ENCODE peak calls at places on chromosomes 2 and 18, in ten cellular contexts. H is heart left ventricle; I is left lung; W is right lobe of liver; B is esophagus squamous epithelium; Q is effector memory CD4-positive, alpha-beta T cell; Z is naive thymus-derived CD4-positive, alpha-beta T cell; U is tibial artery; T is iPS DF 6.9; Y is heart right ventricle. F is an unnamed sample.

GRCh38 chr2:169221745-169222369 is 140.5 kb downstream of the LRP2 start:
- DNase-seq in B (no peak), Z (no peak), Q (no peak), H (no peak), U (no peak), Y (no peak), I (no peak), W (no peak), T (peak; percentile 1), F (no peak)

GRCh38 chr2:50143822-50144575 is 887.9 kb downstream of the NRXN1 start:
- DNase-seq in H (no peak), B (no peak), Z (peak; percentile 2), T (no peak), I (no peak), U (no peak), Y (no peak), W (no peak), Q (no peak), F (no peak)

GRCh38 chr18:44859751-44860458 is 179.2 kb downstream of the SETBP1 start:
- DNase-seq in B (no peak), H (no peak), I (no peak), U (no peak), Q (no peak), T (no peak), Z (no peak), W (no peak), Y (no peak), F (no peak)

GRCh38 chr2:220847587-220847986 is 724.5 kb downstream of the EPHA4 start:
- DNase-seq in B (no peak), Q (no peak), Y (no peak), W (no peak), T (no peak), U (no peak), H (no peak), I (no peak), Z (no peak), F (peak; percentile 69)

GRCh38 chr2:71611247-71611646 is 157.9 kb downstream of the DYSF start:
- DNase-seq in Y (no peak), U (peak; percentile 53), I (peak; percentile 24), T (no peak), H (peak; percentile 36), Q (no peak), B (no peak), W (no peak), Z (no peak), F (peak; percentile 47)

GRCh38 chr2:207480521-207481034 is 49.2 kb upstream of the CREB1 start:
- DNase-seq in Q (no peak), W (no peak), T (no peak), I (no peak), B (no peak), H (no peak), Y (no peak), Z (no peak), U (no peak), F (no peak)

GRCh38 chr2:78290581-78291214 is 734.8 kb upstream of the REG3G start:
- DNase-seq in H (no peak), Q (no peak), U (no peak), B (no peak), Y (no peak), I (no peak), W (no peak), T (no peak), Z (no peak), F (no peak)

GRCh38 chr2:57809230-57809629 is 237.4 kb upstream of the VRK2 start:
- DNase-seq in H (no peak), W (no peak), Y (no peak), B (no peak), U (no peak), I (no peak), Q (no peak), Z (no peak), T (no peak), F (no peak)

GRCh38 chr2:20900052-20900636 is 77.2 kb upstream of the LDAH start:
- DNase-seq in B (no peak), H (no peak), U (no peak), W (no peak), T (no peak), I (no peak), Y (no peak), Q (no peak), Z (no peak), F (no peak)

GRCh38 chr18:61589724-61590065 is 256.5 kb downstream of the CDH20 start:
- DNase-seq in W (no peak), B (no peak), T (no peak), I (no peak), U (no peak), H (no peak), Y (no peak), Q (no peak), Z (no peak), F (no peak)

GRCh38 chr2:10349725-10350124 is 47.0 kb downstream of the HPCAL1 start:
- DNase-seq in T (no peak), W (no peak), H (no peak), B (no peak), Q (no peak), I (no peak), Y (no peak), U (no peak), Z (no peak), F (no peak)

GRCh38 chr2:10345813-10346212 is 43.1 kb downstream of the HPCAL1 start:
- DNase-seq in H (no peak), U (no peak), Y (no peak), T (no peak), I (no peak), W (peak; percentile 11), B (no peak), Z (no peak), Q (no peak), F (no peak)

GRCh38 chr2:10346929-10347558 is 44.3 kb downstream of the HPCAL1 start:
- DNase-seq in B (no peak), U (no peak), T (no peak), I (no peak), W (peak; percentile 34), H (no peak), Y (no peak), Z (no peak), Q (no peak), F (no peak)

GRCh38 chr2:10345126-10345525 is 42.4 kb downstream of the HPCAL1 start:
- DNase-seq in I (no peak), Y (no peak), B (no peak), T (no peak), W (peak; percentile 2), H (no peak), U (no peak), Q (no peak), Z (no peak), F (no peak)

GRCh38 chr2:10347559-10347941 is 44.8 kb downstream of the HPCAL1 start:
- DNase-seq in W (peak; percentile 64), U (no peak), Y (no peak), I (no peak), B (no peak), Z (no peak), H (no peak), T (no peak), Q (no peak), F (no peak)
- H3K4me1 ChIP-seq in W (peaks cover 16% of the 10 kb centered on the region), U (peaks cover 13% of the 10 kb centered on the region), Y (peaks cover 69% of the 10 kb centered on the region), I (peaks cover 15% of the 10 kb centered on the region), B (peaks cover 28% of the 10 kb centered on the region), Z (peaks cover 40% of the 10 kb centered on the region), H (peaks cover 20% of the 10 kb centered on the region), T (no peaks in the 10 kb centered on the region), Q (no peaks in the 10 kb centered on the region), F (no peaks in the 10 kb centered on the region)

GRCh38 chr2:106581276-106581675 is 94.1 kb downstream of the CD8B2 start:
- DNase-seq in W (no peak), U (no peak), Q (no peak), I (no peak), T (no peak), H (no peak), Z (no peak), Y (no peak), B (no peak), F (no peak)

GRCh38 chr2:106584304-106584954 is 97.3 kb downstream of the CD8B2 start:
- DNase-seq in B (no peak), Y (no peak), T (no peak), Z (no peak), W (no peak), U (no peak), Q (no peak), I (no peak), H (no peak), F (no peak)

GRCh38 chr2:106581755-106582430 is 94.7 kb downstream of the CD8B2 start:
- DNase-seq in Q (no peak), T (no peak), Z (peak; percentile 28), I (no peak), W (no peak), Y (peak; percentile 51), H (no peak), B (no peak), U (peak; percentile 73), F (no peak)

GRCh38 chr2:106580241-106580640 is 93.1 kb downstream of the CD8B2 start:
- DNase-seq in Q (no peak), Z (no peak), Y (no peak), U (no peak), B (no peak), I (no peak), W (no peak), H (no peak), T (no peak), F (no peak)

DNA sequence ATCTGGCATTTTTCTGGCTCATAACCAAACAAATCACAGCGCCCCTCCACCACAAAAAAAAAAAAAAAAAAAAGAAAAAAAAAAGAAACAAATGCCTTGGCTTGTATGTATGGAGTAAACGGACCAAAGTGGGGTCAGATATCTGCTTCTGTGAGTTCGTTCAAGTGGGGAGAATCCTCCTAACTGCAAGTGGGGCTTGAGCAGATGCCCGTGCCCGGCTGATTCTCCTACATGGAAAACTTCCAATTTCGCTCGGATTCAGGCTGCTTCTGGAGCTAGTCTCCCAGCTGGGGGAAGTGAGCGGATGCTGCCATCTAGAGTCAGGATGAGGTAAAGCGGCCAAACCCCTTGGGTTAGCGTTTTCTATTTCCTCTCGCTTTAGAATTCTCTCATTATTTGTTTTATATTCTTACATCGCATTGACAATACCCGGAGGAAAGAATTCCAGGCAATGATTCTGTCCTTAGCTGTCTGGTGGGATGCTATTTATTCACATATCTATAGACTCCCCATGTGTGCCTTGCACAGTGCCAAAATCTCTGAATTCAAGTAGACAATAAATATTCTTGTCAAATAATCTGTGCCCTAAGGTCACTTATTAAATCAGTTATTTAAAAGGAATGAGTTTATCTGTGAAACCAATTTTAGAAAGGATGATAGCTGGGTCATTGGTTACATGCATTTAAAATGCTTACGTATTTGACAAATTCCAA is 95.4 kb downstream of the CD8B2 start:
- DNase-seq in Q (peak; percentile 36), Z (peak; percentile 60), Y (peak; percentile 59), I (peak; percentile 66), W (peak; percentile 72), T (peak; percentile 60), U (peak; percentile 86), H (peak; percentile 77), B (no peak), F (no peak)
- H3K4me3 ChIP-seq in Q (peak overlapping the region; percentile 53), Z (peak overlapping the region; percentile 56), Y (peak overlapping the region; percentile 33), I (peak overlapping the region; percentile 18), W (peak overlapping the region; percentile 20), T (no peak overlapping the region), U (peak overlapping the region; percentile 44), H (peak overlapping the region; percentile 13), B (peak overlapping the region; percentile 57), F (no peak overlapping the region)

GRCh38 chr2:6941299-6942046 is 24.3 kb downstream of the RNF144A start:
- DNase-seq in Z (no peak), B (no peak), W (no peak), H (no peak), I (no peak), T (no peak), Y (no peak), U (no peak), Q (no peak), F (no peak)
- H3K4me1 ChIP-seq in Z (peaks cover 16% of the 10 kb centered on the region), B (no peaks in the 10 kb centered on the region), W (no peaks in the 10 kb centered on the region), H (no peaks in the 10 kb centered on the region), I (no peaks in the 10 kb centered on the region), T (peaks cover 5% of the 10 kb centered on the region), Y (peaks cover 17% of the 10 kb centered on the region), U (no peaks in the 10 kb centered on the region), Q (peaks cover 3% of the 10 kb centered on the region), F (peaks cover 3% of the 10 kb centered on the region)

GRCh38 chr2:192011196-192011595 is 164.3 kb upstream of the CAVIN2 start:
- DNase-seq in I (no peak), T (no peak), Q (no peak), Y (no peak), U (no peak), Z (no peak), W (no peak), B (no peak), H (no peak), F (no peak)
- H3K4me3 ChIP-seq in I (no peak overlapping the region), T (no peak overlapping the region), Q (no peak overlapping the region), Y (no peak overlapping the region), U (no peak overlapping the region), Z (no peak overlapping the region), W (no peak overlapping the region), B (no peak overlapping the region), H (no peak overlapping the region), F (no peak overlapping the region)